ENCODE peak calls at places on chromosomes 4 and X, in seven cellular contexts. R is fibroblast of lung, X is K562, Y is PC-3, I is HCT116, K is IMR-90, D is neural progenitor cell. P is an unnamed sample. For H3K36me3, the result is how much of the 10 kb centered on the place peaks cover.

GRCh38 chrX:18761750-18762149 is 54.3 kb downstream of the PPEF1 start:
- DNase-seq in I (no peak), X (no peak), K (no peak), D (no peak), Y (no peak), R (no peak), P (no peak)

GRCh38 chrX:39693298-39693697 is 404.5 kb downstream of the BCOR start:
- DNase-seq in X (peak), Y (no peak), I (no peak), R (no peak), D (peak), K (no peak), P (no peak)

GRCh38 chr4:151250706-151251105 is 26.3 kb upstream of the PRSS48 start:
- DNase-seq in D (peak), R (no peak), X (no peak), I (no peak), K (no peak), Y (no peak), P (no peak)

GRCh38 chr4:16202598-16202997 is 23.7 kb downstream of the TAPT1 start:
- DNase-seq in X (no peak), D (no peak), I (no peak), Y (no peak), R (no peak), K (no peak), P (no peak)

GRCh38 chr4:79823148-79823763 is 249.8 kb downstream of the ANTXR2 start:
- DNase-seq in Y (peak), I (no peak), R (peak), K (peak), D (no peak), X (no peak), P (peak)

GRCh38 chrX:5823861-5824260 is 404.8 kb downstream of the NLGN4X start:
- DNase-seq in R (no peak), Y (no peak), I (no peak), D (peak), K (no peak), X (no peak), P (no peak)

GRCh38 chrX:82757614-82758013 is 750.5 kb upstream of the POU3F4 start:
- DNase-seq in I (no peak), K (no peak), R (peak), Y (peak), D (no peak), X (no peak), P (no peak)

GRCh38 chr4:31089815-31090214 is 369.6 kb downstream of the PCDH7 start:
- DNase-seq in K (peak), Y (peak), R (peak), I (peak), X (no peak), D (no peak), P (no peak)

GRCh38 chr4:152074573-152074972 is 313.8 kb upstream of the GATB start:
- DNase-seq in D (no peak), I (no peak), K (no peak), X (no peak), Y (no peak), R (no peak), P (no peak)

GRCh38 chrX:117892469-117892868 is 224.1 kb downstream of the KLHL13 start:
- DNase-seq in I (no peak), R (no peak), Y (no peak), D (no peak), K (no peak), X (no peak), P (no peak)

GRCh38 chr4:174365018-174365587 is 81.4 kb downstream of the CEP44 start:
- DNase-seq in X (peak), I (peak), K (peak), R (peak), D (peak), Y (peak), P (peak)

GRCh38 chrX:24874604-24875247 is 141.0 kb downstream of the ARX start:
- DNase-seq in I (no peak), X (no peak), R (no peak), D (peak), K (no peak), Y (no peak), P (no peak)

GRCh38 chr4:12636191-12636590 is 847.9 kb downstream of the RAB28 start:
- DNase-seq in R (no peak), D (no peak), I (no peak), X (no peak), Y (no peak), K (no peak), P (no peak)

GRCh38 chrX:3697701-3698279 is 15.7 kb downstream of the PRKX start:
- DNase-seq in R (peak), X (no peak), K (peak), I (no peak), Y (no peak), D (peak), P (peak)

GRCh38 chr4:159077702-159078495 is 25.0 kb upstream of the RAPGEF2 start:
- DNase-seq in R (peak), K (peak), I (no peak), X (no peak), Y (peak), D (no peak), P (peak)

GRCh38 chr4:43757147-43757546 is 691.5 kb downstream of the KCTD8 start:
- DNase-seq in K (no peak), D (no peak), R (no peak), I (no peak), Y (no peak), X (no peak), P (no peak)

DNA sequence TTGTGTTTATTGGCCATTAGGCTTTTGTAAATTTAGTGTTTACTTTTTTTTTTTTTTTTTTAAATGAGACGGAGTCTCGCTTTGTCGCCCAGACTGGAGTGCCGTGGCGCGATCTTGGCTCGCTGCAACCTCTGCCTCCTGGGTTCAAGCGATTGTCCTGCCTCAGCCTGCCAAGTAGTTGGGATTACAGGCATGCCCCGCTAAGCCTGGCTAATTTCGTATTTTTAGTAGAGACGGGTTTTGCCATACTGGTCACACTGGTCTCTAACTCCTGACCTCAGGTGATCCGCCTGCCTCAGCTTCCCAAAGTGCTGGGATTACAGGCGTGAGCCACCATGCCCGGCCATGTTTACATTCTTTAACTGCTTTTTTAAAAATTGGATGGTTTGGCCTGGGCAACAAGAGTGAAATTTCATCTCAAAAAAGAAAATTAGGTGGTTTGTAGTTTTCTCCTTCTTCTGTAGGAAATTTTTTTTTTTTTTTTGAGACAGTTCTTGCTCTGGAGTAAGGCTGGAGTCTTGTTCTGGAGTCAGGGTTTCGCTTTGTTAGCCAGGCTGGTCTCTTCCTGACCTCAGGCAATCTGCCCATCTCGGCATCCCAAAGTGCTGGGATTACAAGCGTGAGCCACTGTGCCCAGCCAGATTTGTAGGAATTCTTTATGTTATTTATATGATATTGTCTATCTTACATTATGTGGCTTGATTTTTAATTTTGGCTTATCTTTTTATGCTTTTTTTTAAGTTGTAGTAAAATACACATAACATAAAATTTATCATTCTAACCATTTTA is 15.1 kb downstream of the UBE2K start:
- DNase-seq in X (no peak), D (no peak), K (no peak), Y (no peak), I (no peak), R (peak), P (no peak)
- H3K36me3 ChIP-seq in X (under half), D (under half), K (under half), Y (under half), I (under half), R (under half), P (under half)

DNA sequence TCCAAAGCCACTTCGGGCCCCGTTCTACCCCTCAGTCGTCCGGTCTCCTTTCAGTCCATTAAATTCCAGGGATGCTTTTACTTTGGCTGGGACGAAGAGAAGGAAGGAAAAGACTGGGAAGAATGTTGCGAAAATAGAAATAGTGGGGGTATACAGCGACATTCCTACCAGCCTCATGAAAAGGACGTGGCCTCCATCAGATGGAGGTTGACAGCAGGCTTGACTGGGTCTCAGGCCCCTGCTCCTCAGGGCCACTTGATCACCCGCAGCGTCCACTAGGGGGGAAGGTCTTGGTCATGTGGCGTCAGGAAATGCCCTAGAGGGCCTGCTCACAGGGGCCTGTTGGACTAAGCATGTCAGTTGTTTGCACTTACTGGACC is 671 bp upstream of the ANKRD50 start:
- DNase-seq in K (peak), D (no peak), Y (peak), X (peak), R (peak), I (peak), P (peak)
- H3K9ac ChIP-seq in K (peak), D (peak), Y (peak), X (peak), R (peak), I (peak), P (peak)

DNA sequence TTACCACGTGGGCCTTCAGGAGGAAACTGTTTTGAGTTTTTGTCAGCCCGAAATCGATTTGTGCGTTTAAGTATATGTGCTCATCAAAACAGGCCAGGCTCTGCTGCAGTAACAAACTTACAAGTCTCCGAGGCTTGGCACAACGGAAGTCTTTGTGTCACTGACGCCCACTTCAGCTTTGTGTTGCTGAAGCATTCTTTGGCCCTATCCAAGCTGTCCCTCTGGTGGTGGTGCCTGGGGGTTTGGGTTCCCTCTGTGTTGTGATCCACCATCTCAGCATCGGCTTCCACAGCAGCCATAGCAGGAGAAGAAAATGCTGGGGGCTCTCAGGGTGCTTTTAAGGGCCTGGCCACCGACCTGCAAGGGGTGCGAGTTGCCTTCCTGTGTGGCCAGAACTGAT is 176.4 kb downstream of the PTTG2 start:
- DNase-seq in K (no peak), R (no peak), D (no peak), Y (no peak), X (no peak), I (no peak), P (no peak)
- H3K36me3 ChIP-seq in K (under half), R (under half), D (under half), Y (under half), X (under half), I (under half), P (under half)

GRCh38 chr4:78219825-78220224 is 162.7 kb downstream of the FRAS1 start:
- DNase-seq in R (no peak), K (no peak), Y (no peak), X (no peak), D (no peak), I (no peak), P (no peak)
- H3K9ac ChIP-seq in R (no peak), K (no peak), Y (no peak), X (no peak), D (no peak), I (no peak), P (no peak)

GRCh38 chr4:77001907-77002306 is 52.4 kb downstream of the SEPTIN11 start:
- DNase-seq in K (peak), Y (peak), I (no peak), D (peak), R (peak), X (no peak), P (peak)
- H3K36me3 ChIP-seq in K (under half), Y (under half), I (under half), D (under half), R (under half), X (half or more), P (half or more)